ENCODE peak calls at places on chromosomes 6 and 20, in seven cellular contexts. One of them, this sample, is unnamed.
A peak's percentile ranks its signal among the peaks of the same experiment; 100 is the strongest.

GRCh38 chr6:50062051-50062450 is 12.3 kb upstream of the DEFB112 start:
- DNase-seq in sigmoid colon: no peak
- DNase-seq in HCT116: peak; percentile 2
- DNase-seq in endothelial cell of umbilical vein: no peak
- DNase-seq in breast epithelium: no peak
- DNase-seq in SK-N-SH: peak; percentile 0
- DNase-seq in prostate gland: no peak
- DNase-seq in this sample: no peak

GRCh38 chr6:76644231-76644630 is 571.8 kb upstream of the IMPG1 start:
- DNase-seq in prostate gland: no peak
- DNase-seq in HCT116: no peak
- DNase-seq in breast epithelium: no peak
- DNase-seq in sigmoid colon: no peak
- DNase-seq in SK-N-SH: no peak
- DNase-seq in endothelial cell of umbilical vein: no peak
- DNase-seq in this sample: no peak

GRCh38 chr6:71248306-71248705 is 40.3 kb upstream of the OGFRL1 start:
- DNase-seq in endothelial cell of umbilical vein: peak; percentile 56
- DNase-seq in SK-N-SH: no peak
- DNase-seq in prostate gland: no peak
- DNase-seq in sigmoid colon: no peak
- DNase-seq in HCT116: no peak
- DNase-seq in breast epithelium: no peak
- DNase-seq in this sample: no peak

GRCh38 chr6:93272201-93272600 is 147.2 kb downstream of the EPHA7 start:
- DNase-seq in breast epithelium: no peak
- DNase-seq in endothelial cell of umbilical vein: no peak
- DNase-seq in sigmoid colon: no peak
- DNase-seq in SK-N-SH: no peak
- DNase-seq in prostate gland: no peak
- DNase-seq in HCT116: no peak
- DNase-seq in this sample: no peak

GRCh38 chr20:38241201-38241600 is 19.3 kb downstream of the KIAA1755 start:
- DNase-seq in HCT116: no peak
- DNase-seq in endothelial cell of umbilical vein: no peak
- DNase-seq in prostate gland: no peak
- DNase-seq in sigmoid colon: no peak
- DNase-seq in breast epithelium: no peak
- DNase-seq in SK-N-SH: no peak
- DNase-seq in this sample: no peak

GRCh38 chr6:32113386-32114352 is 4.5 kb upstream of the TNXB start:
- DNase-seq in HCT116: no peak
- DNase-seq in breast epithelium: no peak
- DNase-seq in SK-N-SH: peak; percentile 53
- DNase-seq in sigmoid colon: peak; percentile 96
- DNase-seq in prostate gland: no peak
- DNase-seq in endothelial cell of umbilical vein: no peak
- DNase-seq in this sample: peak; percentile 50

GRCh38 chr6:31328355-31328960 is 28.5 kb downstream of the HLA-B start:
- DNase-seq in prostate gland: no peak
- DNase-seq in SK-N-SH: no peak
- DNase-seq in breast epithelium: no peak
- DNase-seq in HCT116: no peak
- DNase-seq in sigmoid colon: no peak
- DNase-seq in endothelial cell of umbilical vein: no peak
- DNase-seq in this sample: no peak

GRCh38 chr6:158810149-158811095 is 8.7 kb downstream of the EZR start:
- DNase-seq in SK-N-SH: no peak
- DNase-seq in sigmoid colon: no peak
- DNase-seq in HCT116: no peak
- DNase-seq in prostate gland: no peak
- DNase-seq in endothelial cell of umbilical vein: no peak
- DNase-seq in breast epithelium: no peak
- DNase-seq in this sample: no peak

GRCh38 chr6:50087231-50087954 is 37.7 kb upstream of the DEFB112 start:
- DNase-seq in prostate gland: no peak
- DNase-seq in breast epithelium: no peak
- DNase-seq in HCT116: no peak
- DNase-seq in endothelial cell of umbilical vein: no peak
- DNase-seq in SK-N-SH: no peak
- DNase-seq in sigmoid colon: no peak
- DNase-seq in this sample: no peak

GRCh38 chr6:99219788-99220187 is 129.7 kb downstream of the FAXC start:
- DNase-seq in HCT116: peak; percentile 24
- DNase-seq in breast epithelium: no peak
- DNase-seq in prostate gland: no peak
- DNase-seq in sigmoid colon: no peak
- DNase-seq in SK-N-SH: peak; percentile 57
- DNase-seq in endothelial cell of umbilical vein: no peak
- DNase-seq in this sample: peak; percentile 70

GRCh38 chr20:48266571-48266970 is 481.3 kb upstream of the SULF2 start:
- DNase-seq in HCT116: no peak
- DNase-seq in prostate gland: no peak
- DNase-seq in SK-N-SH: no peak
- DNase-seq in breast epithelium: no peak
- DNase-seq in sigmoid colon: no peak
- DNase-seq in endothelial cell of umbilical vein: no peak
- DNase-seq in this sample: no peak

GRCh38 chr20:40251284-40251932 is 437.6 kb downstream of the MAFB start:
- DNase-seq in SK-N-SH: peak; percentile 32
- DNase-seq in sigmoid colon: no peak
- DNase-seq in endothelial cell of umbilical vein: peak; percentile 17
- DNase-seq in breast epithelium: no peak
- DNase-seq in prostate gland: no peak
- DNase-seq in HCT116: peak; percentile 37
- DNase-seq in this sample: no peak

GRCh38 chr20:46438156-46438750 is 31.8 kb upstream of the ELMO2 start:
- DNase-seq in breast epithelium: no peak
- DNase-seq in SK-N-SH: peak; percentile 65
- DNase-seq in HCT116: peak; percentile 21
- DNase-seq in endothelial cell of umbilical vein: peak; percentile 15
- DNase-seq in sigmoid colon: no peak
- DNase-seq in prostate gland: no peak
- DNase-seq in this sample: no peak

GRCh38 chr6:137589067-137589848 is 95.1 kb upstream of the OLIG3 start:
- DNase-seq in prostate gland: peak; percentile 56
- DNase-seq in sigmoid colon: no peak
- DNase-seq in breast epithelium: no peak
- DNase-seq in endothelial cell of umbilical vein: peak; percentile 15
- DNase-seq in SK-N-SH: peak; percentile 29
- DNase-seq in HCT116: peak; percentile 57
- DNase-seq in this sample: peak; percentile 52

GRCh38 chr6:69732045-69732444 is 64.8 kb downstream of the LMBRD1 start:
- DNase-seq in SK-N-SH: no peak
- DNase-seq in endothelial cell of umbilical vein: no peak
- DNase-seq in HCT116: no peak
- DNase-seq in prostate gland: no peak
- DNase-seq in breast epithelium: no peak
- DNase-seq in sigmoid colon: no peak
- DNase-seq in this sample: no peak

GRCh38 chr6:14726816-14727493 is 518.9 kb upstream of the JARID2 start:
- DNase-seq in sigmoid colon: no peak
- DNase-seq in breast epithelium: no peak
- DNase-seq in endothelial cell of umbilical vein: no peak
- DNase-seq in SK-N-SH: no peak
- DNase-seq in prostate gland: no peak
- DNase-seq in HCT116: no peak
- DNase-seq in this sample: no peak
- TF ChIP-seq POLR2AphosphoS5 in sigmoid colon: peak; percentile 5
- TF ChIP-seq POLR2AphosphoS5 in breast epithelium: no peak
- TF ChIP-seq POLR2AphosphoS5 in endothelial cell of umbilical vein: no peak
- TF ChIP-seq POLR2AphosphoS5 in SK-N-SH: no peak
- TF ChIP-seq POLR2AphosphoS5 in prostate gland: no peak
- TF ChIP-seq POLR2AphosphoS5 in HCT116: no peak
- TF ChIP-seq POLR2AphosphoS5 in this sample: no peak

GRCh38 chr20:17858450-17859001 is 110.1 kb downstream of the SNX5 start:
- DNase-seq in SK-N-SH: no peak
- DNase-seq in prostate gland: no peak
- DNase-seq in endothelial cell of umbilical vein: no peak
- DNase-seq in sigmoid colon: no peak
- DNase-seq in HCT116: no peak
- DNase-seq in breast epithelium: no peak
- DNase-seq in this sample: no peak

GRCh38 chr20:17857639-17858449 is 110.8 kb downstream of the SNX5 start:
- DNase-seq in sigmoid colon: no peak
- DNase-seq in prostate gland: no peak
- DNase-seq in SK-N-SH: no peak
- DNase-seq in HCT116: no peak
- DNase-seq in endothelial cell of umbilical vein: no peak
- DNase-seq in breast epithelium: no peak
- DNase-seq in this sample: no peak

GRCh38 chr20:17859002-17859615 is 109.5 kb downstream of the SNX5 start:
- DNase-seq in sigmoid colon: no peak
- DNase-seq in HCT116: no peak
- DNase-seq in breast epithelium: no peak
- DNase-seq in endothelial cell of umbilical vein: no peak
- DNase-seq in SK-N-SH: no peak
- DNase-seq in prostate gland: no peak
- DNase-seq in this sample: peak; percentile 56

GRCh38 chr20:17860306-17861197 is 108.0 kb downstream of the SNX5 start:
- DNase-seq in HCT116: no peak
- DNase-seq in sigmoid colon: no peak
- DNase-seq in SK-N-SH: no peak
- DNase-seq in endothelial cell of umbilical vein: no peak
- DNase-seq in prostate gland: no peak
- DNase-seq in breast epithelium: no peak
- DNase-seq in this sample: no peak

DNA sequence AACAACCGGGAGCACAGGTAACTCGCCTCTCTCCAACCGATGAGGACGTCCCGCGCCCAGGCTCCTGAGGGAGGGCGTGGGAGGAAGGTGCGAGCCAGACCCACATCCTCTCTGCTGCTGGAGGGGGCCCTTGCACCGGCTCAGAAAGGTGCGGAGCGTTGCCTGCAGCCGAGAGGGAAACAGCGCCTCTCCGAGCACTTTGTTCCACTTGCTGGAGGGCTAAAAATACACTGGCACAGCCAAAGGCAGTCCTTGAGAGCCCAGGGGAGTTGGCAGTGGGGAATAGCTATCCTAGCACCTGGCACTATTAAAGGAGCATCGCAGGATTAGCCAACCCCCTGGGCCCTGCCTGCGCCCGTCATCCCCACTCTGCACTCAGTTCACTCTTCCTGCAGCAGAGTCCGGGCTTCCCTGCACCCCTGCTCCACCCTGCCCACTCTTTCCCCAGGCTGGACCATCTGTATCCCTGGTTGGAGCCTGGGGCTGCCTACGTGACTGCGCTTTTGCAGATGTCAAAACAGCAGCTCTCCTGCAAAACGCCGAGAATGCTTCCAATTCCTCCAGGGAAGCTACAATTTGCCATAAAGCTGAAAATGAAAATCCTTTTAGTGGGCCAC is 108.9 kb downstream of the SNX5 start:
- DNase-seq in prostate gland: no peak
- DNase-seq in endothelial cell of umbilical vein: no peak
- DNase-seq in breast epithelium: no peak
- DNase-seq in HCT116: no peak
- DNase-seq in sigmoid colon: no peak
- DNase-seq in SK-N-SH: no peak
- DNase-seq in this sample: no peak
- TF ChIP-seq CTCF in prostate gland: no peak
- TF ChIP-seq CTCF in endothelial cell of umbilical vein: no peak
- TF ChIP-seq CTCF in breast epithelium: no peak
- TF ChIP-seq CTCF in HCT116: no peak
- TF ChIP-seq CTCF in sigmoid colon: no peak
- TF ChIP-seq CTCF in SK-N-SH: no peak
- TF ChIP-seq CTCF in this sample: no peak

GRCh38 chr6:89909991-89910390 is 15.7 kb downstream of the GJA10 start:
- DNase-seq in breast epithelium: no peak
- DNase-seq in endothelial cell of umbilical vein: no peak
- DNase-seq in SK-N-SH: no peak
- DNase-seq in sigmoid colon: no peak
- DNase-seq in prostate gland: no peak
- DNase-seq in HCT116: no peak
- DNase-seq in this sample: no peak
- H3K4me3 ChIP-seq in breast epithelium: no peak overlapping the region
- H3K4me3 ChIP-seq in endothelial cell of umbilical vein: no peak overlapping the region
- H3K4me3 ChIP-seq in SK-N-SH: no peak overlapping the region
- H3K4me3 ChIP-seq in sigmoid colon: no peak overlapping the region
- H3K4me3 ChIP-seq in prostate gland: no peak overlapping the region
- H3K4me3 ChIP-seq in HCT116: no peak overlapping the region
- H3K4me3 ChIP-seq in this sample: no peak overlapping the region

GRCh38 chr6:21595265-21595950 is 1.9 kb downstream of the SOX4 start:
- DNase-seq in SK-N-SH: peak; percentile 34
- DNase-seq in HCT116: no peak
- DNase-seq in prostate gland: peak; percentile 48
- DNase-seq in breast epithelium: peak; percentile 67
- DNase-seq in endothelial cell of umbilical vein: no peak
- DNase-seq in sigmoid colon: peak; percentile 71
- DNase-seq in this sample: peak; percentile 56

GRCh38 chr6:21592953-21593352 is 598 bp upstream of the SOX4 start:
- DNase-seq in endothelial cell of umbilical vein: no peak
- DNase-seq in prostate gland: no peak
- DNase-seq in breast epithelium: no peak
- DNase-seq in sigmoid colon: no peak
- DNase-seq in HCT116: no peak
- DNase-seq in SK-N-SH: no peak
- DNase-seq in this sample: no peak

GRCh38 chr6:21593412-21593926 is at the start of gene SOX4:
- DNase-seq in prostate gland: peak; percentile 96
- DNase-seq in SK-N-SH: peak; percentile 93
- DNase-seq in HCT116: peak; percentile 93
- DNase-seq in breast epithelium: peak; percentile 95
- DNase-seq in endothelial cell of umbilical vein: peak; percentile 99
- DNase-seq in sigmoid colon: peak; percentile 96
- DNase-seq in this sample: peak; percentile 94

GRCh38 chr6:21594427-21595264 is 1.1 kb downstream of the SOX4 start:
- DNase-seq in HCT116: no peak
- DNase-seq in prostate gland: peak; percentile 51
- DNase-seq in breast epithelium: peak; percentile 64
- DNase-seq in SK-N-SH: peak; percentile 59
- DNase-seq in sigmoid colon: peak; percentile 81
- DNase-seq in endothelial cell of umbilical vein: peak; percentile 39
- DNase-seq in this sample: peak; percentile 59

GRCh38 chr6:21593927-21594421 is 423 bp downstream of the SOX4 start:
- DNase-seq in HCT116: no peak
- DNase-seq in prostate gland: peak; percentile 29
- DNase-seq in endothelial cell of umbilical vein: no peak
- DNase-seq in sigmoid colon: no peak
- DNase-seq in SK-N-SH: peak; percentile 41
- DNase-seq in breast epithelium: no peak
- DNase-seq in this sample: peak; percentile 34
- TF ChIP-seq POLR2AphosphoS5 in HCT116: no peak
- TF ChIP-seq POLR2AphosphoS5 in prostate gland: no peak
- TF ChIP-seq POLR2AphosphoS5 in endothelial cell of umbilical vein: no peak
- TF ChIP-seq POLR2AphosphoS5 in sigmoid colon: no peak
- TF ChIP-seq POLR2AphosphoS5 in SK-N-SH: no peak
- TF ChIP-seq POLR2AphosphoS5 in breast epithelium: no peak
- TF ChIP-seq POLR2AphosphoS5 in this sample: no peak

This sample was measured in stomach.